ENCODE peak calls at places on chromosomes 7 and 10, in six cellular contexts. G is stimulated activated CD4-positive, alpha-beta T cell treated with anti-CD3 and anti-CD28 coated beads, TNF-alpha, amount 100 ng/mL, for 4 hours; U is fibroblast of villous mesenchyme; M is left ventricle myocardium superior; S is G401; H is NCI-H1092. J is an unnamed sample.

GRCh38 chr10:18822156-18822555 is 162.9 kb downstream of the ARL5B start:
- DNase-seq in G (no peak), U (peak), M (no peak), S (no peak), H (no peak), J (no peak)

GRCh38 chr10:82212753-82213152 is 337.8 kb downstream of the NRG3 start:
- DNase-seq in G (no peak), U (peak), M (no peak), S (no peak), H (no peak), J (no peak)

GRCh38 chr10:126059101-126059826 is 162.9 kb downstream of the FANK1 start:
- DNase-seq in G (no peak), U (peak), M (no peak), S (no peak), H (no peak), J (no peak)

GRCh38 chr10:93080350-93081046 is 6.8 kb downstream of the CYP26A1 start:
- DNase-seq in G (no peak), U (peak), M (peak), S (peak), H (no peak), J (peak)

GRCh38 chr10:74234569-74234968 is 83.5 kb downstream of the ADK start:
- DNase-seq in G (no peak), U (peak), M (no peak), S (no peak), H (no peak), J (no peak)

GRCh38 chr7:66036382-66036781 is 39.2 kb upstream of the ASL start:
- DNase-seq in G (no peak), U (no peak), M (no peak), S (no peak), H (no peak), J (no peak)

GRCh38 chr10:9608592-9608991 is 1409.1 kb upstream of the CELF2 start:
- DNase-seq in G (no peak), U (peak), M (no peak), S (peak), H (no peak), J (peak)

GRCh38 chr7:140375808-140376730 is 22.3 kb downstream of the SLC37A3 start:
- DNase-seq in G (no peak), U (no peak), M (no peak), S (no peak), H (no peak), J (no peak)

GRCh38 chr10:79496896-79497295 is 15.4 kb upstream of the EIF5AL1 start:
- DNase-seq in G (no peak), U (no peak), M (no peak), S (no peak), H (no peak), J (no peak)

GRCh38 chr10:80168679-80169380 is 36.3 kb downstream of the PLAC9 start:
- DNase-seq in G (no peak), U (peak), M (no peak), S (no peak), H (no peak), J (no peak)

GRCh38 chr10:24550680-24551079 is 173.0 kb downstream of the ARHGAP21 start:
- DNase-seq in G (no peak), U (no peak), M (no peak), S (no peak), H (no peak), J (no peak)

GRCh38 chr7:47571355-47572100 is 10.4 kb downstream of the TNS3 start:
- DNase-seq in G (no peak), U (peak), M (peak), S (no peak), H (peak), J (peak)

GRCh38 chr10:104622598-104623209 is 18.4 kb upstream of the SORCS3 start:
- DNase-seq in G (no peak), U (no peak), M (no peak), S (no peak), H (no peak), J (no peak)

GRCh38 chr7:115070311-115070710 is 148.4 kb downstream of the MDFIC start:
- DNase-seq in G (no peak), U (no peak), M (no peak), S (no peak), H (no peak), J (no peak)

GRCh38 chr10:68333905-68334431 is 1.2 kb upstream of the PBLD start:
- DNase-seq in G (no peak), U (no peak), M (no peak), S (peak), H (no peak), J (no peak)

GRCh38 chr7:76054129-76055120 is 6.5 kb downstream of the MDH2 start:
- DNase-seq in G (no peak), U (peak), M (no peak), S (no peak), H (no peak), J (no peak)